ENCODE peak calls at places on chromosomes 4 and X, in four cellular contexts. W is activated naive CD4-positive, alpha-beta T cell; A is left ventricle myocardium superior; I is activated T-helper 1 cell treated with Interleukin-2 at 50 U/mL for 16 hours. Z is an unnamed sample.

GRCh38 chr4:15003891-15004700 is 1.8 kb downstream of the CPEB2 start:
- DNase-seq in W (peak), A (peak), I (peak), Z (peak)

GRCh38 chr4:154961263-154961662 is 180.2 kb downstream of the RBM46 start:
- DNase-seq in W (no peak), A (no peak), I (no peak), Z (no peak)

GRCh38 chr4:83212041-83212851 is 72.4 kb downstream of the COQ2 start:
- DNase-seq in W (no peak), A (no peak), I (peak), Z (no peak)

GRCh38 chr4:15031993-15032660 is 29.8 kb downstream of the CPEB2 start:
- DNase-seq in W (no peak), A (no peak), I (no peak), Z (no peak)

GRCh38 chr4:47716017-47716416 is 121.8 kb downstream of the CORIN start:
- DNase-seq in W (no peak), A (no peak), I (no peak), Z (no peak)

GRCh38 chr4:35087216-35087615 is 1157.1 kb downstream of the ARAP2 start:
- DNase-seq in W (no peak), A (no peak), I (no peak), Z (no peak)

GRCh38 chrX:129932792-129933321 is 26.9 kb downstream of the UTP14A start:
- DNase-seq in W (no peak), A (peak), I (no peak), Z (peak)

GRCh38 chr4:3480528-3481112 is 17.5 kb downstream of the DOK7 start:
- DNase-seq in W (peak), A (peak), I (peak), Z (peak)

GRCh38 chr4:8537041-8537461 is 43.1 kb upstream of the GPR78 start:
- DNase-seq in W (no peak), A (peak), I (no peak), Z (no peak)

GRCh38 chr4:80182237-80182866 is 15.0 kb upstream of the PRDM8 start:
- DNase-seq in W (no peak), A (no peak), I (no peak), Z (no peak)

GRCh38 chr4:90883519-90883918 is 756.3 kb downstream of the CCSER1 start:
- DNase-seq in W (no peak), A (no peak), I (no peak), Z (no peak)

GRCh38 chr4:148216866-148217814 is 225.1 kb downstream of the NR3C2 start:
- DNase-seq in W (no peak), A (no peak), I (no peak), Z (no peak)

Z was measured in mesothelial cell of epicardium.